ENCODE peak calls at places on chromosomes 1 and 21, in seven cellular contexts. R is GM12878, W is A549, M is stomach, C is suprapubic skin, V is ovary, F is K562. Y is an unnamed sample.
A peak's percentile ranks its signal among the peaks of the same experiment; 100 is the strongest.

GRCh38 chr1:163161841-163162240 is 40.9 kb downstream of the RGS5 start:
- DNase-seq in R (no peak), W (no peak), M (no peak), C (no peak), V (no peak), F (no peak), Y (no peak)

GRCh38 chr1:181485276-181486097 is 2.2 kb downstream of the CACNA1E start:
- DNase-seq in R (peak; percentile 53), W (no peak), M (no peak), C (no peak), V (no peak), F (no peak), Y (no peak)

GRCh38 chr1:154117642-154118041 is 37.2 kb downstream of the NUP210L start:
- DNase-seq in R (no peak), W (no peak), M (no peak), C (no peak), V (no peak), F (peak; percentile 11), Y (no peak)

GRCh38 chr1:34686531-34686930 is 68.3 kb upstream of the GJB5 start:
- DNase-seq in R (no peak), W (no peak), M (no peak), C (no peak), V (no peak), F (no peak), Y (no peak)

GRCh38 chr21:29196021-29196663 is 65.7 kb downstream of the MAP3K7CL start:
- DNase-seq in R (peak; percentile 90), W (peak; percentile 76), M (peak; percentile 53), C (peak; percentile 78), V (peak; percentile 41), F (peak; percentile 77), Y (peak; percentile 51)

GRCh38 chr1:116446686-116447085 is 73.6 kb downstream of the ATP1A1 start:
- DNase-seq in R (no peak), W (no peak), M (no peak), C (no peak), V (no peak), F (no peak), Y (no peak)

GRCh38 chr1:156160744-156161181 is 7.4 kb downstream of the SEMA4A start:
- DNase-seq in R (no peak), W (no peak), M (peak; percentile 56), C (peak; percentile 92), V (peak; percentile 90), F (peak; percentile 92), Y (peak; percentile 75)

GRCh38 chr1:166971252-166971651 is 4.1 kb downstream of the ILDR2 start:
- DNase-seq in R (no peak), W (no peak), M (no peak), C (no peak), V (no peak), F (no peak), Y (no peak)

GRCh38 chr1:158998781-158999161 is 10.9 kb upstream of the IFI16 start:
- DNase-seq in R (peak; percentile 50), W (peak; percentile 31), M (no peak), C (no peak), V (peak; percentile 70), F (peak; percentile 73), Y (peak; percentile 26)

GRCh38 chr1:20185834-20186782 is at the start of the genes PLA2G2C and UBXN10:
- DNase-seq in R (no peak), W (no peak), M (peak; percentile 37), C (peak; percentile 74), V (peak; percentile 57), F (peak; percentile 96), Y (peak; percentile 84)

GRCh38 chr1:225907341-225907740 is 16.7 kb downstream of the PYCR2 start:
- DNase-seq in R (no peak), W (no peak), M (no peak), C (no peak), V (no peak), F (no peak), Y (no peak)

GRCh38 chr1:165254376-165254775 is 102.1 kb downstream of the LMX1A start:
- DNase-seq in R (no peak), W (no peak), M (no peak), C (no peak), V (no peak), F (no peak), Y (no peak)

GRCh38 chr1:168141986-168142385 is 5.3 kb upstream of the GPR161 start:
- DNase-seq in R (no peak), W (no peak), M (no peak), C (no peak), V (no peak), F (peak; percentile 38), Y (no peak)

GRCh38 chr1:53388963-53389362 is 61.1 kb upstream of the LRP8 start:
- DNase-seq in R (no peak), W (no peak), M (no peak), C (no peak), V (no peak), F (no peak), Y (no peak)

GRCh38 chr1:113783254-113784103 is 24.2 kb upstream of the PHTF1 start:
- DNase-seq in R (peak; percentile 55), W (no peak), M (no peak), C (no peak), V (no peak), F (peak; percentile 62), Y (peak; percentile 44)

GRCh38 chr1:110035236-110035752 is 870 bp downstream of the STRIP1 start:
- DNase-seq in R (no peak), W (no peak), M (no peak), C (no peak), V (no peak), F (no peak), Y (no peak)

GRCh38 chr1:206933333-206933945 is 11.7 kb upstream of the FCMR start:
- DNase-seq in R (no peak), W (peak; percentile 48), M (peak; percentile 57), C (no peak), V (no peak), F (peak; percentile 71), Y (peak; percentile 69)

GRCh38 chr1:210695041-210695440 is 366.3 kb downstream of the HHAT start:
- DNase-seq in R (no peak), W (no peak), M (no peak), C (no peak), V (no peak), F (no peak), Y (no peak)

GRCh38 chr1:109516872-109517271 is 7.3 kb upstream of the AMIGO1 start:
- DNase-seq in R (no peak), W (no peak), M (no peak), C (no peak), V (no peak), F (no peak), Y (peak; percentile 49)

GRCh38 chr1:183610053-183610452 is 19.8 kb upstream of the NCF2 start:
- DNase-seq in R (no peak), W (no peak), M (no peak), C (no peak), V (no peak), F (no peak), Y (no peak)

GRCh38 chr1:53324728-53325297 is 3.1 kb downstream of the LRP8 start:
- DNase-seq in R (no peak), W (no peak), M (no peak), C (no peak), V (no peak), F (peak; percentile 70), Y (no peak)

GRCh38 chr1:67058242-67058641 is 4.3 kb upstream of the SLC35D1 start:
- DNase-seq in R (no peak), W (no peak), M (no peak), C (no peak), V (no peak), F (no peak), Y (no peak)

GRCh38 chr21:26800001-26800400 is 45.2 kb downstream of the ADAMTS1 start:
- DNase-seq in R (no peak), W (no peak), M (no peak), C (no peak), V (peak; percentile 82), F (no peak), Y (no peak)

GRCh38 chr1:24418898-24419628 is 3.5 kb downstream of the NIPAL3 start:
- DNase-seq in R (no peak), W (no peak), M (peak; percentile 55), C (no peak), V (no peak), F (peak; percentile 89), Y (peak; percentile 67)

GRCh38 chr1:24805534-24806301 is 60.5 kb downstream of the CLIC4 start:
- DNase-seq in R (no peak), W (no peak), M (no peak), C (no peak), V (no peak), F (no peak), Y (no peak)

GRCh38 chr21:43211085-43212071 is 42.6 kb downstream of the CRYAA start:
- DNase-seq in R (no peak), W (no peak), M (peak; percentile 92), C (peak; percentile 61), V (no peak), F (no peak), Y (peak; percentile 79)

GRCh38 chr1:241822846-241823245 is 25.2 kb upstream of the EXO1 start:
- DNase-seq in R (no peak), W (no peak), M (no peak), C (no peak), V (no peak), F (no peak), Y (no peak)

GRCh38 chr1:160115545-160116276 is at the start of gene ATP1A2:
- DNase-seq in R (no peak), W (no peak), M (no peak), C (no peak), V (no peak), F (no peak), Y (no peak)
- TF ChIP-seq POLR2A in R (no peak), W (no peak), M (no peak), C (no peak), V (no peak), F (no peak), Y (peak; percentile 12)

GRCh38 chr1:194495434-194495833 is 1309.0 kb upstream of the B3GALT2 start:
- DNase-seq in R (no peak), W (no peak), M (no peak), C (no peak), V (no peak), F (no peak), Y (no peak)
- H3K27ac ChIP-seq in R (no peak overlapping the region), W (no peak overlapping the region), M (no peak overlapping the region), C (no peak overlapping the region), V (no peak overlapping the region), F (no peak overlapping the region), Y (no peak overlapping the region)

GRCh38 chr1:170732262-170732595 is 68.3 kb downstream of the PRRX1 start:
- DNase-seq in R (no peak), W (no peak), M (no peak), C (no peak), V (no peak), F (no peak), Y (no peak)
- TF ChIP-seq EP300 in R (no peak), W (no peak), M (no peak), C (no peak), V (no peak), F (no peak), Y (no peak)

DNA sequence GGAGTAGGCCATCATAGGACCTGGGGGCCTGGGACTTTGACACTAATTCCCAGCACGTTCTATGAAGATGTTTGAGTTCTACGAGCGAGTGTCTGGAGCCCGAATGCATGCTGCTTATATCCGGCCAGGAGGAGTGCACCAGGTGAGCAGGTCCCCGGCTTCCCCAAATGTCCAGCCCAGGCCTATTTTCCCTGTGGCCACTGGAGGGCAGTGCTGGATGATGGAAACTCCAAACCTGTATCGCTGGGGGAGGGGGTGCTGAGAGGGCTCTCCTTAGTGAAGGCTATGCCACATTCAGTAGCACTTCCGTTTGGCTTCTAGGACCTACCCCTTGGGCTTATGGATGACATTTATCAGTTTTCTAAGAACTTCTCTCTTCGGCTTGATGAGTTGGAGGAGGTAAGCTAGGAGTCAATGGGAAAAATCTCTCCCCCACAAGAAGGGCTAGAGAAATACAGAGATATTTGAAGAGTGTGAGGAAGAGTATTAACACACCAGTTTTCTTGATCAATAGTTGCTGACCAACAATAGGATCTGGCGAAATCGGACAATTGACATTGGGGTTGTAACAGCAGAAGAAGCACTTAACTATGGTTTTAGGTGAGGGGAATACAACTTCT is 5.2 kb upstream of the FCER1G start:
- DNase-seq in R (no peak), W (peak; percentile 90), M (peak; percentile 80), C (no peak), V (peak; percentile 87), F (peak; percentile 86), Y (peak; percentile 76)
- TF ChIP-seq POLR2A in R (no peak), W (no peak), M (no peak), C (no peak), V (no peak), F (no peak), Y (no peak)